ENCODE peak calls at places on chromosomes 12 and 14, in nine cellular contexts. M is iris pigment epithelial cell; H is amniotic stem cell; X is WERI-Rb-1; A is upper lobe of right lung; O is AML-193; S is pulmonary artery endothelial cell; D is stimulated activated CD8-positive, alpha-beta memory T cell treated with anti-CD3 and anti-CD28 coated beads, Interleukin-4, amount 100 ng/mL, for 48 hours; U is renal cortical epithelial cell. P is an unnamed sample.

GRCh38 chr14:45085004-45085403 is 1.1 kb downstream of the PRPF39 start:
- DNase-seq in M (peak; percentile 39), H (no peak), X (no peak), A (no peak), O (no peak), S (no peak), D (no peak), U (peak; percentile 50), P (peak; percentile 27)

GRCh38 chr14:72594099-72594901 is 299.6 kb downstream of the DPF3 start:
- DNase-seq in M (no peak), H (no peak), X (no peak), A (no peak), O (no peak), S (no peak), D (peak; percentile 34), U (no peak), P (no peak)

GRCh38 chr14:100236873-100237272 is 2.1 kb upstream of the YY1 start:
- DNase-seq in M (no peak), H (no peak), X (no peak), A (no peak), O (peak; percentile 23), S (no peak), D (no peak), U (no peak), P (no peak)

GRCh38 chr12:102885043-102885932 is 31.8 kb downstream of the PAH start:
- DNase-seq in M (no peak), H (no peak), X (no peak), A (no peak), O (no peak), S (no peak), D (no peak), U (no peak), P (no peak)

GRCh38 chr12:80293347-80293746 is 150.7 kb upstream of the PTPRQ start:
- DNase-seq in M (no peak), H (no peak), X (no peak), A (no peak), O (no peak), S (no peak), D (no peak), U (no peak), P (no peak)

GRCh38 chr12:46524778-46525177 is 152.2 kb upstream of the SLC38A2 start:
- DNase-seq in M (peak; percentile 80), H (no peak), X (no peak), A (no peak), O (no peak), S (peak; percentile 32), D (no peak), U (peak; percentile 28), P (peak; percentile 89)

GRCh38 chr14:104856869-104857860 is 7.9 kb upstream of the CEP170B start:
- DNase-seq in M (no peak), H (no peak), X (no peak), A (peak; percentile 17), O (no peak), S (no peak), D (peak; percentile 1), U (no peak), P (no peak)

GRCh38 chr14:106200539-106201310 is 674.3 kb downstream of the TMEM121 start:
- DNase-seq in M (no peak), H (no peak), X (no peak), A (no peak), O (no peak), S (no peak), D (no peak), U (no peak), P (no peak)

GRCh38 chr14:104855532-104856090 is 9.5 kb upstream of the CEP170B start:
- DNase-seq in M (no peak), H (no peak), X (no peak), A (peak; percentile 52), O (no peak), S (no peak), D (no peak), U (no peak), P (no peak)

GRCh38 chr12:45670339-45671065 is 59.0 kb upstream of the ARID2 start:
- DNase-seq in M (peak; percentile 68), H (no peak), X (no peak), A (no peak), O (peak; percentile 99), S (no peak), D (no peak), U (no peak), P (peak; percentile 17)

GRCh38 chr14:44170554-44170953 is 336.5 kb downstream of the FSCB start:
- DNase-seq in M (no peak), H (no peak), X (no peak), A (no peak), O (no peak), S (no peak), D (no peak), U (peak; percentile 15), P (no peak)

GRCh38 chr14:64444984-64445845 is 20.1 kb upstream of the AKAP5 start:
- DNase-seq in M (peak; percentile 94), H (peak; percentile 70), X (no peak), A (no peak), O (no peak), S (peak; percentile 29), D (peak; percentile 64), U (peak; percentile 92), P (peak; percentile 88)

GRCh38 chr12:112685321-112685720 is 106.2 kb upstream of the RPH3A start:
- DNase-seq in M (no peak), H (no peak), X (no peak), A (no peak), O (no peak), S (no peak), D (no peak), U (no peak), P (no peak)

GRCh38 chr14:36805116-36805515 is 143.5 kb downstream of the PAX9 start:
- DNase-seq in M (no peak), H (no peak), X (no peak), A (no peak), O (no peak), S (no peak), D (no peak), U (no peak), P (no peak)

GRCh38 chr12:53207042-53207441 is at the start of gene ITGB7:
- DNase-seq in M (no peak), H (no peak), X (no peak), A (no peak), O (no peak), S (no peak), D (peak; percentile 77), U (no peak), P (no peak)

GRCh38 chr14:26281280-26281998 is 316.4 kb downstream of the NOVA1 start:
- DNase-seq in M (peak; percentile 86), H (peak; percentile 12), X (no peak), A (no peak), O (peak; percentile 0), S (no peak), D (no peak), U (peak; percentile 82), P (peak; percentile 41)

GRCh38 chr12:8948711-8949524 is 527 bp downstream of the M6PR start:
- DNase-seq in M (peak; percentile 58), H (peak; percentile 59), X (peak; percentile 21), A (no peak), O (peak; percentile 59), S (no peak), D (no peak), U (peak; percentile 47), P (peak; percentile 50)

GRCh38 chr12:49482095-49483051 is 56.5 kb upstream of the KCNH3 start:
- DNase-seq in M (no peak), H (no peak), X (no peak), A (no peak), O (peak; percentile 22), S (no peak), D (no peak), U (peak; percentile 36), P (peak; percentile 44)

GRCh38 chr14:50560929-50561280 is 960 bp downstream of the ATL1 start:
- DNase-seq in M (peak; percentile 76), H (no peak), X (peak; percentile 85), A (peak; percentile 93), O (peak; percentile 67), S (no peak), D (peak; percentile 75), U (peak; percentile 30), P (peak; percentile 66)

GRCh38 chr12:113837059-113837458 is 129.1 kb downstream of the RBM19 start:
- DNase-seq in M (no peak), H (no peak), X (no peak), A (no peak), O (no peak), S (no peak), D (no peak), U (no peak), P (peak; percentile 58)

GRCh38 chr12:118034429-118035193 is 18.1 kb downstream of the RFC5 start:
- DNase-seq in M (no peak), H (no peak), X (peak; percentile 46), A (no peak), O (no peak), S (no peak), D (no peak), U (peak; percentile 62), P (peak; percentile 78)

GRCh38 chr12:89574736-89575208 is 48.9 kb upstream of the POC1B start:
- DNase-seq in M (peak; percentile 91), H (no peak), X (no peak), A (no peak), O (peak; percentile 52), S (peak; percentile 44), D (no peak), U (peak; percentile 68), P (peak; percentile 82)

GRCh38 chr14:81441626-81442134 is 41.6 kb upstream of the STON2 start:
- DNase-seq in M (no peak), H (no peak), X (no peak), A (no peak), O (no peak), S (no peak), D (no peak), U (no peak), P (no peak)

GRCh38 chr12:38921025-38921677 is 15.8 kb upstream of the CPNE8 start:
- DNase-seq in M (peak; percentile 70), H (no peak), X (peak; percentile 44), A (no peak), O (peak; percentile 41), S (peak; percentile 35), D (peak; percentile 27), U (peak; percentile 87), P (no peak)

GRCh38 chr12:4809013-4809448 is 88.8 kb downstream of the GALNT8 start:
- DNase-seq in M (no peak), H (no peak), X (peak; percentile 58), A (no peak), O (no peak), S (no peak), D (peak; percentile 31), U (no peak), P (no peak)

P was measured in EH.